ENCODE peak calls at places on chromosomes 13 and 19, in seven cellular contexts. R is body of pancreas, N is ovary, T is heart left ventricle, J is fibroblast of lung, P is mesendoderm, S is aorta. V is an unnamed sample. For H3K4me1, the result is how much of the 10 kb centered on the place peaks cover.

GRCh38 chr13:97295279-97296182 is 73.4 kb downstream of the MBNL2 start:
- DNase-seq in J (peak), N (no peak), P (no peak), S (no peak), T (no peak), R (no peak), V (no peak)

GRCh38 chr19:5789201-5789795 is 1.7 kb downstream of the DUS3L start:
- DNase-seq in P (no peak), N (peak), S (no peak), J (no peak), T (no peak), R (no peak), V (no peak)

GRCh38 chr19:4322942-4323665 is 15.5 kb downstream of the STAP2 start:
- DNase-seq in S (no peak), N (peak), R (peak), T (no peak), P (no peak), J (no peak), V (no peak)

GRCh38 chr19:10718205-10719196 is 622 bp downstream of the DNM2 start:
- DNase-seq in T (peak), J (peak), S (peak), P (peak), R (peak), N (peak), V (peak)

GRCh38 chr19:3520166-3521103 is 14.3 kb downstream of the FZR1 start:
- DNase-seq in S (no peak), P (peak), J (no peak), N (no peak), T (no peak), R (no peak), V (no peak)

GRCh38 chr13:110575322-110576069 is 14.0 kb upstream of the RAB20 start:
- DNase-seq in S (peak), J (peak), P (peak), R (peak), T (no peak), N (no peak), V (no peak)

GRCh38 chr13:67228031-67228430 is 2.1 kb downstream of the PCDH9 start:
- DNase-seq in T (no peak), S (peak), J (no peak), R (no peak), P (no peak), N (no peak), V (no peak)

GRCh38 chr13:37109080-37109678 is 3.7 kb upstream of the CSNK1A1L start:
- DNase-seq in S (no peak), J (peak), R (no peak), T (no peak), N (no peak), P (peak), V (peak)

GRCh38 chr19:28292822-28293500 is 920.0 kb downstream of the UQCRFS1 start:
- DNase-seq in N (no peak), T (no peak), S (no peak), J (no peak), P (peak), R (no peak), V (no peak)

GRCh38 chr13:27929868-27930267 is 10.1 kb downstream of the PDX1 start:
- DNase-seq in S (no peak), R (no peak), T (no peak), J (no peak), N (no peak), P (no peak), V (no peak)

GRCh38 chr19:8511573-8512101 is 2.3 kb downstream of the ZNF414 start:
- DNase-seq in R (no peak), N (peak), P (peak), S (no peak), T (no peak), J (no peak), V (no peak)

GRCh38 chr19:21439372-21439771 is 42.4 kb downstream of the ZNF493 start:
- DNase-seq in R (peak), S (no peak), N (no peak), P (no peak), T (no peak), J (peak), V (no peak)

GRCh38 chr13:97434417-97435296 is 688 bp downstream of the RAP2A start:
- DNase-seq in N (peak), P (peak), R (peak), J (no peak), T (peak), S (peak), V (peak)

GRCh38 chr13:32253911-32254399 is 61.2 kb downstream of the ZAR1L start:
- DNase-seq in T (no peak), P (no peak), J (no peak), N (no peak), R (peak), S (no peak), V (no peak)

GRCh38 chr19:43675269-43675879 is 5.4 kb upstream of the PLAUR start:
- DNase-seq in N (no peak), J (peak), R (peak), S (no peak), T (no peak), P (no peak), V (no peak)

GRCh38 chr19:4367336-4367723 is 24.0 kb downstream of the MPND start:
- DNase-seq in T (no peak), J (no peak), S (no peak), N (no peak), R (no peak), P (no peak), V (no peak)

GRCh38 chr19:38617283-38617763 is 430 bp downstream of the MAP4K1 start:
- DNase-seq in J (no peak), N (peak), R (no peak), P (no peak), T (no peak), S (no peak), V (no peak)

GRCh38 chr13:101529419-101529818 is 76.9 kb downstream of the ITGBL1 start:
- DNase-seq in N (no peak), J (peak), P (peak), R (peak), S (peak), T (no peak), V (no peak)

GRCh38 chr19:41887711-41888382 is 4.9 kb downstream of the ARHGEF1 start:
- DNase-seq in R (peak), P (peak), N (no peak), T (no peak), S (no peak), J (no peak), V (peak)

GRCh38 chr13:109700176-109700575 is 86.2 kb downstream of the IRS2 start:
- DNase-seq in T (peak), N (peak), P (peak), S (no peak), R (peak), J (peak), V (no peak)

GRCh38 chr19:55621673-55622231 is 2.6 kb downstream of the ZNF784 start:
- DNase-seq in R (no peak), T (peak), J (no peak), S (no peak), P (no peak), N (peak), V (no peak)

GRCh38 chr13:33518442-33518841 is 232.9 kb upstream of the STARD13 start:
- DNase-seq in T (no peak), S (no peak), R (no peak), N (no peak), P (no peak), J (no peak), V (no peak)

GRCh38 chr19:6720369-6721112 is at the start of gene C3:
- DNase-seq in J (peak), P (no peak), N (peak), T (peak), S (no peak), R (peak), V (no peak)

GRCh38 chr19:32676186-32676894 is 692 bp downstream of the RGS9BP start:
- DNase-seq in J (no peak), S (no peak), T (peak), N (peak), R (no peak), P (peak), V (peak)

GRCh38 chr19:23312515-23312914 is 62.3 kb upstream of the ZNF724 start:
- DNase-seq in P (no peak), T (no peak), R (no peak), S (no peak), J (no peak), N (no peak), V (no peak)

GRCh38 chr19:2327773-2328400 is 499 bp downstream of the LSM7 start:
- DNase-seq in P (peak), N (no peak), J (peak), R (peak), S (no peak), T (no peak), V (peak)

GRCh38 chr13:28621439-28621838 is 37.5 kb upstream of the POMP start:
- DNase-seq in P (no peak), J (no peak), T (no peak), R (peak), N (no peak), S (no peak), V (no peak)

GRCh38 chr13:113415825-113416224 is 37.5 kb downstream of the ADPRHL1 start:
- DNase-seq in S (peak), T (no peak), J (no peak), N (no peak), P (no peak), R (no peak), V (no peak)
- H3K4me1 ChIP-seq in S (under half), T (under half), J (under half), N (under half), P (under half), R (under half), V (under half)

DNA sequence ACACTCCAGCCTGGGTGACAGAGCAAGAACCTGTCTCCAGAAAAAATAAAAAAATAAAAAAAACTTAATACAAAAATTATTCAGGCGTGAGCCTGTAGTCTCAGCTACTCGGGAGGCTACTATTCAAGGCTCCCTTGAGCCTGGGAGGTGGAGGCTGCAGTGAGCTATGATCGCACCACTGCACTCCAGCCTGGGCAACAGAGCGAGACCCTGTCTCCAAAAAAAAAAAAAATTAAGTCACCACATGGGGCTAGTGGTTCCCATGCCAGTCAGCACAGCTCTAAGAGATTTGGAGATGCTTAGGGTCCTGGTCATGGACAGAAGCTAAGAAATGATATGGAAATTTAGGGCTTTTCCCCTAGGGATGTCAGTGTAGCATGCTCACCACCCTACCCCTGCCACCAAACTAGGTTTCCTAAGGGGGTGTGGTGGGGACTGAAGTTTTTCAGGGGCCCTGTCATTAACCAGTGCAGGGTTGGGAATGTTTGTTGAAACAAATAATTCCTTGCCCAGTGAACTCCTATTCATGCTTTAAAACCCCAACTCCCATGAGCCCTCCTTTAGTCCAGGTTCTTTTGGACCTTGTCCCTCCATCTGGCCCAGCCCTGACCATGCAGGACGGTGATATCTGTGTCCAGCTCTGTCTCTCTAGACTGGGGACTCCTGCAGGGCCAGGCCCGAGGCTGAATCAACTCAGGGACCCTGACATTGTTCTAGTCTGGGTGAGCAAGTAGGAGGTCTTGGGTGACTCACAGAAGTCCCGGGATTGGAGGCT is 1.8 kb downstream of the FCHO1 start:
- DNase-seq in S (no peak), T (peak), N (no peak), R (no peak), P (no peak), J (no peak), V (no peak)
- H3K4me1 ChIP-seq in S (under half), T (under half), N (under half), R (under half), P (under half), J (under half), V (half or more)

GRCh38 chr19:35337984-35338296 is 9.0 kb downstream of the CD22 start:
- DNase-seq in P (no peak), S (no peak), J (no peak), R (no peak), T (no peak), N (no peak), V (no peak)
- H3K4me1 ChIP-seq in P (under half), S (under half), J (under half), R (under half), T (under half), N (under half), V (under half)

DNA sequence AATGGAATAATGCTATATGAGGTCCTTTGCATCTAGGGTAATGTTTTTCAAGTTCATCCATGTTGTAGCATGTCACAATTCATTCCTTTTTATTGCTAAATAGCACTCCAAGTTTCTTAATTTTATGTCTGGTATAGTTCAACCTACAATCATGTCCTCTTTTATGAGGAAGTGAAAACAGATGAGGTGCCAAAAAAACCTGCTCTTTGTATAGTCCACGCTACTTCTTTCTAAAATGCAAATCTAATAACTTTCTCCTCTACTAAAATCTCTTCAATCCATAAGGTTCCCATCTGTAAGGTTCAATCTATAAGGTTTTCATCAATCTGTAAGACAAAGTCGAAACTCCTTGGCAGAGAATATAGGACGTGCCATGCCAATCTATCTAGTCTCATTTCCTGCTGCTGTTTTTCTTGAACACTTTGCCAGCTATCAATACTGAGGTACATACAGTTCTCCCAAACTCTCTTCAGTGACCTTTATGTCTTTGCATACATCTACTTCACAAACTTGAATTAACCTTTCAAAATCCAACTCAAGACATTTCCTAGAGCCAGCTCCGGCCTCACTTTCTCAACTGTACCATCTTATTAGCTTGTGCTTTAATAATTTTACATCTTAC is 33.7 kb downstream of the INTS6 start:
- DNase-seq in J (no peak), T (no peak), R (no peak), N (no peak), P (no peak), S (no peak), V (no peak)
- H3K4me1 ChIP-seq in J (under half), T (under half), R (under half), N (under half), P (under half), S (under half), V (under half)

GRCh38 chr19:1211494-1212234 is 6.1 kb downstream of the STK11 start:
- DNase-seq in P (peak), J (no peak), R (peak), T (peak), S (no peak), N (peak), V (no peak)

GRCh38 chr19:1213391-1214286 is 8.1 kb downstream of the STK11 start:
- DNase-seq in R (peak), N (peak), S (peak), T (peak), J (peak), P (no peak), V (peak)

GRCh38 chr19:1206063-1206732 is 620 bp downstream of the STK11 start:
- DNase-seq in N (peak), T (peak), J (no peak), P (no peak), S (no peak), R (no peak), V (no peak)

GRCh38 chr19:1206733-1207301 is 1.2 kb downstream of the STK11 start:
- DNase-seq in R (no peak), P (no peak), T (no peak), J (no peak), N (no peak), S (no peak), V (peak)

DNA sequence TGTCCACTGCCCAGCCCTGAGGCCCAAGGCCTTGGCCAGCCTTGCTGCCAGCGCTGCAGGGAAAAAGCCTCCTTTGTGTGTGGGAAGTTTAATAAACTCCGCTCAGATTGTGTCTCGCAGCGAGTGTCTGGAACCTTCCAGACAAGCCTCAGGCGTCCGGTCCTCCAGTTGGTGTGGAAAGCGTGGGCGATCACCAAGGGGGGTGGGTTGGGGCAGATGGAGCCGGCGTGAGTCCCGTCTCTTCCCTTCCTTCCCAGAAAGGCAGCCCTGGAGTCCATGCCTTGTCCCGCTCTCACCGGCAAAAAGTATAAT is 4.6 kb downstream of the STK11 start:
- DNase-seq in R (no peak), P (no peak), J (no peak), T (no peak), S (no peak), N (no peak), V (no peak)
- H3K4me1 ChIP-seq in R (half or more), P (under half), J (under half), T (under half), S (under half), N (under half), V (half or more)

DNA sequence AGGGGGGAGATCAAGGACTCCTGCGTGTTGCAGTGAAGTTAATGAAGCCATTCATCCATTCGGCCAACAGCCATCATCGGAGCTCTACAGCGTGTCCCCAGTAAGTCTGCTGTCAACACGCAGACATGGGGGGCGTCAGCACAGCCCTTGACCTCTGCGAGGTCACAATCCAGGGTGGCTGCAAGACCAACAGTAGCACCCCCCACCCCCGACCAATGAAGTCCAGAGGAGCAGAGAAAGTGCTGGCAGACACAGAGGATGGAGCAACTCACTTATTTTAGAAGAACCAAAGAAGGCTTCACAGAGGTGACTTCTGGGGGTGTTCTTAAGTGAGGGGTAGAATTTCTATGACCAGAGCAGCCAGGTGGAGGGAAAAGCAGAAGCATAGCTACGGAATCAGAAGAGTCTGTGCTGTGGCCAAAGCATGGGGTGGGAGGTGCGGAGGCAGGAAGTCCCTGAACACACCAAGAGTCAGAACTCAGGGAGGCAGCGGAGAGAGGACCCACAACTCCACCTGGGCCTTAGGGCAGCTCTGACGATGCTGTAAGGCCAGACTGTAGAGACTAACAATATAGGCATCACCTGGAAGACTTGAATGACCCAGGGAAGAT is 185.4 kb downstream of the FOXO1 start:
- DNase-seq in J (no peak), S (no peak), R (no peak), T (no peak), P (no peak), N (no peak), V (no peak)
- H3K4me1 ChIP-seq in J (under half), S (under half), R (half or more), T (under half), P (under half), N (under half), V (half or more)